ENCODE peak calls at places on chromosomes 5 and 9, in four cellular contexts. M is endothelial cell of umbilical vein, V is colonic mucosa, P is H1. D is an unnamed sample.

GRCh38 chr9:136946893-136947891 is 2.1 kb downstream of the C8G start:
- DNase-seq in M (no peak), V (no peak), P (no peak), D (peak; percentile 76)

GRCh38 chr5:81506900-81507588 is 113.1 kb upstream of the ACOT12 start:
- DNase-seq in M (peak; percentile 94), V (peak; percentile 48), P (peak; percentile 9), D (no peak)

GRCh38 chr5:150116667-150117395 is 30.5 kb upstream of the CSF1R start:
- DNase-seq in M (no peak), V (peak; percentile 14), P (no peak), D (peak; percentile 41)

GRCh38 chr9:97640290-97640689 is 6.7 kb downstream of the NCBP1 start:
- DNase-seq in M (no peak), V (no peak), P (no peak), D (no peak)

GRCh38 chr5:32506809-32507208 is 62.3 kb upstream of the ZFR start:
- DNase-seq in M (no peak), V (no peak), P (no peak), D (no peak)

GRCh38 chr9:3526903-3527652 is 1.3 kb upstream of the RFX3 start:
- DNase-seq in M (peak; percentile 14), V (peak; percentile 53), P (no peak), D (no peak)

GRCh38 chr9:81534138-81534865 is 155.0 kb downstream of the TLE1 start:
- DNase-seq in M (no peak), V (no peak), P (no peak), D (no peak)

GRCh38 chr9:74950456-74950855 is 2.3 kb downstream of the C9orf40 start:
- DNase-seq in M (no peak), V (no peak), P (no peak), D (no peak)

GRCh38 chr5:108216890-108217289 is 165.0 kb downstream of the FBXL17 start:
- DNase-seq in M (no peak), V (no peak), P (no peak), D (no peak)

GRCh38 chr9:125444166-125444565 is 182.5 kb downstream of the GAPVD1 start:
- DNase-seq in M (no peak), V (no peak), P (no peak), D (no peak)

GRCh38 chr9:10875752-10876151 is 262.9 kb upstream of the PTPRD start:
- DNase-seq in M (peak; percentile 84), V (no peak), P (no peak), D (no peak)

GRCh38 chr9:134683714-134684374 is 42.2 kb downstream of the COL5A1 start:
- DNase-seq in M (no peak), V (no peak), P (no peak), D (peak; percentile 48)

GRCh38 chr9:115015018-115015635 is 84.7 kb upstream of the TNFSF8 start:
- DNase-seq in M (peak; percentile 26), V (peak; percentile 43), P (peak; percentile 43), D (no peak)

GRCh38 chr5:52864376-52864775 is 76.7 kb downstream of the ITGA1 start:
- DNase-seq in M (peak; percentile 55), V (no peak), P (no peak), D (no peak)

GRCh38 chr5:65338606-65339151 is 143.0 kb downstream of the ADAMTS6 start:
- DNase-seq in M (no peak), V (no peak), P (no peak), D (peak; percentile 42)

GRCh38 chr9:607417-607816 is 234.1 kb upstream of the DMRT1 start:
- DNase-seq in M (no peak), V (no peak), P (no peak), D (no peak)

GRCh38 chr5:132766020-132766805 is 10.8 kb downstream of the SEPTIN8 start:
- DNase-seq in M (no peak), V (no peak), P (no peak), D (no peak)

GRCh38 chr5:78545406-78545805 is 103.2 kb downstream of the LHFPL2 start:
- DNase-seq in M (no peak), V (no peak), P (no peak), D (no peak)

GRCh38 chr5:179143446-179143845 is 83.3 kb downstream of the ZNF354C start:
- DNase-seq in M (no peak), V (no peak), P (peak; percentile 67), D (peak; percentile 14)

GRCh38 chr5:141869514-141869913 is 8.7 kb downstream of the PCDH1 start:
- DNase-seq in M (no peak), V (peak; percentile 88), P (no peak), D (peak; percentile 87)

GRCh38 chr5:54457094-54457531 is 1.6 kb downstream of the HSPB3 start:
- DNase-seq in M (no peak), V (no peak), P (no peak), D (no peak)

GRCh38 chr5:149452007-149452664 is 73.0 kb upstream of the IL17B start:
- DNase-seq in M (peak; percentile 94), V (peak; percentile 85), P (no peak), D (no peak)

GRCh38 chr9:26132913-26133312 is 454.7 kb upstream of the TUSC1 start:
- DNase-seq in M (no peak), V (no peak), P (no peak), D (no peak)

GRCh38 chr5:172792693-172793570 is 21.9 kb upstream of the DUSP1 start:
- DNase-seq in M (no peak), V (no peak), P (no peak), D (no peak)

GRCh38 chr5:178530526-178530925 is 59.7 kb downstream of the COL23A1 start:
- DNase-seq in M (no peak), V (no peak), P (no peak), D (no peak)

GRCh38 chr5:173878224-173878967 is 9.8 kb upstream of the CPEB4 start:
- DNase-seq in M (peak; percentile 29), V (no peak), P (no peak), D (no peak)

GRCh38 chr5:174204914-174205313 is 159.4 kb downstream of the NSG2 start:
- DNase-seq in M (no peak), V (no peak), P (peak; percentile 39), D (no peak)

GRCh38 chr5:78062645-78063044 is 231.9 kb downstream of the AP3B1 start:
- DNase-seq in M (no peak), V (no peak), P (no peak), D (no peak)

GRCh38 chr9:126373241-126373640 is 46.6 kb downstream of the MVB12B start:
- DNase-seq in M (peak; percentile 90), V (no peak), P (no peak), D (no peak)

GRCh38 chr5:53997736-53998627 is 312.4 kb downstream of the ARL15 start:
- DNase-seq in M (no peak), V (no peak), P (no peak), D (no peak)

GRCh38 chr5:142821027-142821732 is 51.0 kb downstream of the ARHGAP26 start:
- DNase-seq in M (no peak), V (no peak), P (no peak), D (no peak)

GRCh38 chr5:65986796-65987195 is 60.4 kb downstream of the ERBIN start:
- DNase-seq in M (no peak), V (no peak), P (no peak), D (no peak)

GRCh38 chr9:86859966-86860365 is 87.3 kb downstream of the GAS1 start:
- DNase-seq in M (no peak), V (no peak), P (no peak), D (no peak)

GRCh38 chr5:76737846-76738245 is 21.9 kb downstream of the F2R start:
- DNase-seq in M (no peak), V (no peak), P (no peak), D (no peak)

GRCh38 chr5:136066705-136067271 is 38.0 kb downstream of the TGFBI start:
- DNase-seq in M (no peak), V (no peak), P (no peak), D (no peak)
- TF ChIP-seq CTCF in M (no peak), V (no peak), P (no peak), D (no peak)

GRCh38 chr5:117881426-117882230 is 1106.7 kb downstream of the DTWD2 start:
- DNase-seq in M (no peak), V (no peak), P (no peak), D (no peak)

GRCh38 chr5:117877731-117878130 is 1110.6 kb downstream of the DTWD2 start:
- DNase-seq in M (no peak), V (no peak), P (no peak), D (no peak)

DNA sequence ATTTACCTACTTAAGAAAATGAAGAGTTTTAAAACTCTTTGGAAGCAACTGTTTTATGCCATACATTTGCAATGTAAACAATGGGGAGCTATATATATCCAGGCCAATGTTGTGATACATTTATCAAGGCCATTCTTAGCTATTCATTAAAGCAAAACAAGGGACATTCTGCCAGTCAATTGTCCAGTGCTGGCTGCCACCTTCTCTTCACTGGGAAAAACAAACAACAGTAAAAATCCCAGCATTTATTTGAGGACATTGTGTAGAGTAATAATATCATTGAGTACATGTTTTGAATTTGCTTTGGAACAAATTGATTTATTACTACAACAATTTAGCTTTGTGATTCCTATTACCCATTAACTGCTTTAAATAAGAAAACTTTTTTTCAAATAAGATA is 1107.4 kb downstream of the DTWD2 start:
- DNase-seq in M (no peak), V (no peak), P (no peak), D (no peak)
- H3K27ac ChIP-seq in M (no peak overlapping the region), V (no peak overlapping the region), P (no peak overlapping the region), D (no peak overlapping the region)

GRCh38 chr5:3597002-3597726 is 1.5 kb downstream of the IRX1 start:
- DNase-seq in M (no peak), V (no peak), P (no peak), D (no peak)

GRCh38 chr5:3598725-3599282 is 3.2 kb downstream of the IRX1 start:
- DNase-seq in M (no peak), V (no peak), P (no peak), D (no peak)

GRCh38 chr5:3599283-3600105 is 3.9 kb downstream of the IRX1 start:
- DNase-seq in M (no peak), V (no peak), P (no peak), D (no peak)

GRCh38 chr5:3597727-3598082 is 2.1 kb downstream of the IRX1 start:
- DNase-seq in M (no peak), V (no peak), P (no peak), D (no peak)

DNA sequence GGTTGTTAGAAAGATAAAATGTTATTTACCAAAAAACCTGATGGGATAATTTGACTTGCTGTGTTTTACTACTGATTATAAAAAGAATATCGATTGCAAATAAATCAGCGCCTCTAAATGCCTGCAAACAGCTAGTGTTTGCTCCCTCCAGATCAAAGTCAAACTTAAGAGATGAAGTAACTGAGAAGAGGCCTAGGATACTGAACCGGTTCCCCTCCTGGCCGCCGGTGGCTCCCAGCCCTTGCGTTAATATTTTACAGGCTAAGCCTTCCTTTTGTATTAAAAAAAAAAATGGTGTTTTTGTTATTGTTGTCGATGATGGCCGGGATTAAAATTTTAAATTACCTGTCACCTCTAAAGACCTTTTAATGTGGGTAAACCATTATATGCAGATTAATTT is 2.6 kb downstream of the IRX1 start:
- DNase-seq in M (no peak), V (no peak), P (no peak), D (no peak)
- H3K9ac ChIP-seq in M (no peak overlapping the region), V (no peak overlapping the region), P (no peak overlapping the region), D (peak overlapping the region; percentile 40)

DNA sequence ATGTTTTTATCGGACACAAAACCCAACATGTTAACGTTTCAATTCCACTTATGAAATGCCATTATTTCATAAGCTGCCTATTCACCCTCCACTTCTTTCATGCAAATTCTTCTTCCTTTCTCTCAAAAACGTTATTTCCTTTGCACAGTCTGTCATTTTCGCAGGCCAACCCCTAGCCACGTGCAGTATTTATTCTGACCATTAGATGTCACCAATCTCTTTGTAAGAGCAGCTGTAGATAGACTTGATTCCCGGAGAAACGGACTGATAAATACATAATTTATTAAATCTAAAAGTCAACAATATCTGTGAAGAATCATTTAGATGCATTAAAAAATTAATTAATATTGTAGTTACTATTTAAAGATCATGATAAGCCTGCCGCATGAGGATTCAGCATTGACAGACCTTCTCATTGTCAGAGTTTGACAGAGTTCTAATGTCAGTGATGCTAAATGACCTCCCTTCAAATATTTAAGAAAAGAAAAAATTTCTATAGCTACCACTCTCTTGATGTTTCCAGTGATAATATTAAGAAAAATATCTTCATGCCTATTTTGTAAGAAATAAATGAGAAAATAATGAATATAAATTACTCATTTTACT is 933.6 kb downstream of the CDH12 start:
- DNase-seq in M (peak; percentile 79), V (no peak), P (no peak), D (no peak)
- TF ChIP-seq CTCF in M (peak; percentile 50), V (no peak), P (no peak), D (peak; percentile 39)